ENCODE peak calls at places on chromosomes 1 and 21, in four cellular contexts. U is stomach, P is right atrium auricular region, W is HFF-Myc. A is an unnamed sample.

GRCh38 chr1:35120458-35121133 is 41.4 kb downstream of the ZMYM1 start:
- DNase-seq in U (peak; percentile 27), P (no peak), W (no peak), A (peak; percentile 14)

GRCh38 chr1:150487763-150488115 is 520 bp downstream of the TARS2 start:
- DNase-seq in U (no peak), P (no peak), W (no peak), A (no peak)

GRCh38 chr1:87398644-87399043 is 70.0 kb downstream of the LMO4 start:
- DNase-seq in U (no peak), P (no peak), W (no peak), A (peak; percentile 29)

GRCh38 chr1:172948457-172948856 is 102.3 kb downstream of the TNFSF18 start:
- DNase-seq in U (no peak), P (no peak), W (peak; percentile 61), A (peak; percentile 61)

GRCh38 chr1:50047916-50048694 is 24.4 kb upstream of the AGBL4 start:
- DNase-seq in U (no peak), P (no peak), W (no peak), A (no peak)

GRCh38 chr1:150564051-150564991 is 15.1 kb downstream of the MCL1 start:
- DNase-seq in U (no peak), P (no peak), W (no peak), A (peak; percentile 49)

GRCh38 chr1:28983509-28984310 is 69.3 kb downstream of the EPB41 start:
- DNase-seq in U (peak; percentile 29), P (no peak), W (no peak), A (no peak)

GRCh38 chr1:21868941-21869454 is 56.9 kb downstream of the LDLRAD2 start:
- DNase-seq in U (no peak), P (no peak), W (no peak), A (no peak)

GRCh38 chr1:204288061-204288588 is 71.6 kb downstream of the PLEKHA6 start:
- DNase-seq in U (peak; percentile 86), P (peak; percentile 92), W (no peak), A (peak; percentile 52)

GRCh38 chr1:30083800-30084464 is 639.5 kb downstream of the MATN1 start:
- DNase-seq in U (no peak), P (no peak), W (peak; percentile 61), A (peak; percentile 68)

GRCh38 chr1:37338658-37339057 is 135.7 kb upstream of the ZC3H12A start:
- DNase-seq in U (no peak), P (no peak), W (no peak), A (no peak)

GRCh38 chr1:153746174-153746573 is 18.3 kb downstream of the INTS3 start:
- DNase-seq in U (no peak), P (no peak), W (no peak), A (no peak)

GRCh38 chr1:159781992-159782391 is 1.2 kb downstream of the DUSP23 start:
- DNase-seq in U (no peak), P (no peak), W (no peak), A (no peak)

GRCh38 chr1:92484171-92484471 is 2.6 kb downstream of the GFI1 start:
- DNase-seq in U (no peak), P (no peak), W (no peak), A (no peak)

GRCh38 chr1:232655041-232655745 is 25.3 kb upstream of the SIPA1L2 start:
- DNase-seq in U (no peak), P (no peak), W (no peak), A (no peak)

GRCh38 chr1:7644906-7645750 is 126.0 kb upstream of the VAMP3 start:
- DNase-seq in U (peak; percentile 88), P (no peak), W (no peak), A (no peak)

GRCh38 chr1:230282157-230282556 is 144.0 kb downstream of the PGBD5 start:
- DNase-seq in U (peak; percentile 40), P (no peak), W (no peak), A (no peak)

GRCh38 chr21:35232545-35233176 is 183.6 kb upstream of the RUNX1 start:
- DNase-seq in U (peak; percentile 59), P (no peak), W (no peak), A (peak; percentile 83)

GRCh38 chr1:163928649-163929048 is 606.9 kb downstream of the NUF2 start:
- DNase-seq in U (no peak), P (no peak), W (no peak), A (no peak)

GRCh38 chr21:34534522-34534921 is 22.5 kb upstream of the KCNE1 start:
- DNase-seq in U (no peak), P (no peak), W (no peak), A (no peak)

GRCh38 chr1:59220356-59220755 is 76.5 kb upstream of the FGGY start:
- DNase-seq in U (no peak), P (no peak), W (no peak), A (no peak)

GRCh38 chr1:192516776-192517297 is 58.7 kb upstream of the RGS1 start:
- DNase-seq in U (no peak), P (no peak), W (no peak), A (no peak)
- H3K4me3 ChIP-seq in U (no peak overlapping the region), P (no peak overlapping the region), W (no peak overlapping the region), A (no peak overlapping the region)

GRCh38 chr1:19599810-19600209 is 44.3 kb upstream of the NBL1 start:
- DNase-seq in U (no peak), P (no peak), W (no peak), A (no peak)

GRCh38 chr1:19597463-19598309 is 46.4 kb upstream of the NBL1 start:
- DNase-seq in U (no peak), P (no peak), W (no peak), A (peak; percentile 56)

GRCh38 chr1:19606817-19607706 is 37.0 kb upstream of the NBL1 start:
- DNase-seq in U (no peak), P (no peak), W (no peak), A (no peak)

GRCh38 chr1:19605884-19606442 is 38.1 kb upstream of the NBL1 start:
- DNase-seq in U (no peak), P (no peak), W (no peak), A (no peak)

GRCh38 chr1:19602486-19602885 is 41.6 kb upstream of the NBL1 start:
- DNase-seq in U (no peak), P (no peak), W (no peak), A (no peak)
- TF ChIP-seq CTCF in U (no peak), P (no peak), W (no peak), A (no peak)

GRCh38 chr1:41388517-41388916 is 27.3 kb downstream of the FOXO6 start:
- DNase-seq in U (no peak), P (no peak), W (no peak), A (no peak)

GRCh38 chr1:41385398-41386189 is 24.4 kb downstream of the FOXO6 start:
- DNase-seq in U (no peak), P (no peak), W (no peak), A (no peak)

GRCh38 chr1:41389009-41389408 is 27.8 kb downstream of the FOXO6 start:
- DNase-seq in U (no peak), P (no peak), W (no peak), A (no peak)

GRCh38 chr1:41386190-41386518 is 24.9 kb downstream of the FOXO6 start:
- DNase-seq in U (no peak), P (no peak), W (no peak), A (no peak)

GRCh38 chr1:41387667-41388091 is 26.4 kb downstream of the FOXO6 start:
- DNase-seq in U (peak; percentile 85), P (peak; percentile 81), W (no peak), A (peak; percentile 74)
- H3K4me3 ChIP-seq in U (no peak overlapping the region), P (no peak overlapping the region), W (no peak overlapping the region), A (no peak overlapping the region)

DNA sequence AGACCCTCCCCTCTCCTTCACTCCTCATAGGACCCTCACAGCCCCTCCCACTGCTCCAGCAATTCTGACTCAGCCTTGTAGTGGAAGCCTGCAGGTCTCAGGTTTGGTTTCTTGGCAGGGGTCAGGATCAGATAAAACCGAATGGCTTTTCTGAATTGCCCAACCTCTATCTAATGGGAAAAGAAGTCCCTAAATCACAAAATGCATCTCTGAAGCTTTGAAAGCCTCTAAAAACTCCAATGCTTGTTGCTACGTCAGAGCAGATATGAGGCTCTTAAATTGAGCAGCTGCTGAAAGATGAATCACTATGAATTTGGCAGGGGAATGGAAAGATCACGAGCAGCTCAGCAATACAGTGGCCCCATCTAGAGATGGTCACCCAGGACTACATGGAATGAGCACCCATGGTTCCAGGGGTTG is 74.5 kb downstream of the NID1 start:
- DNase-seq in U (no peak), P (no peak), W (no peak), A (peak; percentile 97)
- TF ChIP-seq CTCF in U (no peak), P (no peak), W (no peak), A (peak; percentile 52)

GRCh38 chr1:67843746-67844145 is 10.5 kb upstream of the GNG12 start:
- DNase-seq in U (no peak), P (no peak), W (no peak), A (no peak)
- H3K4me3 ChIP-seq in U (no peak overlapping the region), P (no peak overlapping the region), W (no peak overlapping the region), A (no peak overlapping the region)

GRCh38 chr1:220283616-220284015 is 11.4 kb upstream of the RAB3GAP2 start:
- DNase-seq in U (no peak), P (no peak), W (no peak), A (no peak)

GRCh38 chr1:220278991-220279390 is 6.7 kb upstream of the RAB3GAP2 start:
- DNase-seq in U (no peak), P (no peak), W (no peak), A (no peak)

GRCh38 chr1:220275430-220275829 is 3.2 kb upstream of the RAB3GAP2 start:
- DNase-seq in U (no peak), P (no peak), W (no peak), A (no peak)

GRCh38 chr1:220280249-220280648 is 8.0 kb upstream of the RAB3GAP2 start:
- DNase-seq in U (no peak), P (no peak), W (no peak), A (no peak)

DNA sequence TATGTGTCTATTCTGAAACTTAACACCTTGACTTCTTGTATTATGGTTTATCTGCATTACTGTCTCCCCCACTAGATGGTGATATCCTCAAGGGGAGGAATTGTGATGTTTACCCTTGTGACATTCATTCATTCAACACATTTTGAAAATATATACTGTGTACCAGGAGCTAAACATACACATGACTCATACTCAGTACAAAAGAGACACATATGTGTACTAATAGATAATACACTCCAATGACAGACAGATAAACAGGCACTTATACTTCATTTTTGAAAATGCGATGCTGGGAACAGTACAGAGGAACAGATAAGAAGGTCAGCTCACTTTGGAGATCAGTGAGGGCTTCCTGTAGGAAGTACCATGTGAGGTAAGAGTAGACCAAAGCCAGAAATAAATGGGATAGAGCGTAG is 8.9 kb upstream of the RAB3GAP2 start:
- DNase-seq in U (no peak), P (no peak), W (no peak), A (peak; percentile 44)
- TF ChIP-seq CTCF in U (no peak), P (no peak), W (peak; percentile 62), A (peak; percentile 51)

GRCh38 chr1:14599787-14600186 is 1.3 kb downstream of the KAZN start:
- DNase-seq in U (no peak), P (no peak), W (no peak), A (no peak)

GRCh38 chr1:14602131-14602530 is 3.6 kb downstream of the KAZN start:
- DNase-seq in U (peak; percentile 30), P (peak; percentile 80), W (no peak), A (peak; percentile 16)

GRCh38 chr1:14599173-14599754 is 779 bp downstream of the KAZN start:
- DNase-seq in U (no peak), P (no peak), W (no peak), A (no peak)

GRCh38 chr1:14598498-14599172 is at the start of gene KAZN:
- DNase-seq in U (no peak), P (no peak), W (no peak), A (no peak)

GRCh38 chr1:14600405-14601150 is 2.1 kb downstream of the KAZN start:
- DNase-seq in U (no peak), P (no peak), W (no peak), A (no peak)
- H3K4me3 ChIP-seq in U (no peak overlapping the region), P (no peak overlapping the region), W (no peak overlapping the region), A (no peak overlapping the region)